ENCODE peak calls at places on chromosomes 5 and 9, in seven cellular contexts. E, S, F, K, W, D and R are unnamed samples.

GRCh38 chr9:132597073-132597775 is 14.8 kb downstream of the BARHL1 start:
- DNase-seq in F (peak; percentile 28), K (no peak), E (no peak), S (no peak), D (peak; percentile 19), W (no peak), R (no peak)

GRCh38 chr5:98698359-98698758 is 75.1 kb upstream of the RGMB start:
- DNase-seq in W (no peak), E (no peak), F (no peak), K (no peak), S (no peak), D (no peak), R (no peak)

GRCh38 chr5:159058928-159059636 is 40.6 kb downstream of the EBF1 start:
- DNase-seq in W (no peak), E (no peak), S (no peak), K (no peak), F (no peak), D (no peak), R (no peak)

GRCh38 chr5:80937591-80937990 is 22.6 kb upstream of the RASGRF2 start:
- DNase-seq in K (peak; percentile 20), S (no peak), D (no peak), W (no peak), F (no peak), E (no peak), R (no peak)

GRCh38 chr5:119631660-119632059 is 2.3 kb downstream of the FAM170A start:
- DNase-seq in F (no peak), D (no peak), E (no peak), S (no peak), W (no peak), K (no peak), R (no peak)

GRCh38 chr5:43305948-43306563 is 7.2 kb downstream of the HMGCS1 start:
- DNase-seq in F (peak; percentile 77), E (no peak), D (no peak), S (no peak), K (peak; percentile 68), W (no peak), R (no peak)

GRCh38 chr5:77015938-77016569 is 14.2 kb upstream of the AGGF1 start:
- DNase-seq in K (peak; percentile 49), F (peak; percentile 35), S (peak; percentile 29), D (no peak), E (no peak), W (no peak), R (no peak)

GRCh38 chr5:69331528-69332445 is 814 bp downstream of the CCDC125 start:
- DNase-seq in K (no peak), E (peak; percentile 74), F (peak; percentile 65), D (peak; percentile 37), S (no peak), W (no peak), R (no peak)

GRCh38 chr9:33988219-33988890 is 60.3 kb downstream of the UBAP2 start:
- DNase-seq in K (peak; percentile 68), W (no peak), D (no peak), F (no peak), S (no peak), E (no peak), R (no peak)

GRCh38 chr5:26326153-26326759 is 712.1 kb downstream of the CDH9 start:
- DNase-seq in F (no peak), K (no peak), S (no peak), E (no peak), D (no peak), W (no peak), R (no peak)

GRCh38 chr5:71899865-71900342 is 180.8 kb downstream of the CARTPT start:
- DNase-seq in D (no peak), E (peak; percentile 52), W (no peak), F (peak; percentile 46), S (no peak), K (no peak), R (no peak)

GRCh38 chr9:97237951-97238851 is 69.3 kb upstream of the CCDC180 start:
- DNase-seq in D (peak; percentile 89), E (peak; percentile 91), W (peak; percentile 56), K (peak; percentile 84), F (peak; percentile 63), S (peak; percentile 84), R (peak; percentile 95)

GRCh38 chr9:135592331-135592590 is 30.7 kb downstream of the PAEP start:
- DNase-seq in D (no peak), F (no peak), W (no peak), S (no peak), K (no peak), E (no peak), R (no peak)

GRCh38 chr5:180900178-180900577 is 1.2 kb downstream of the BTNL8 start:
- DNase-seq in S (no peak), W (no peak), D (no peak), E (no peak), K (no peak), F (no peak), R (no peak)

GRCh38 chr9:131432597-131433301 is 38.9 kb downstream of the PRRC2B start:
- DNase-seq in F (no peak), W (no peak), S (no peak), K (peak; percentile 38), E (peak; percentile 43), D (no peak), R (no peak)

GRCh38 chr5:103347729-103348128 is 89.2 kb downstream of the MACIR start:
- DNase-seq in S (no peak), K (peak; percentile 7), D (no peak), F (peak; percentile 72), W (no peak), E (no peak), R (no peak)

GRCh38 chr9:80191108-80191507 is 619.3 kb downstream of the TLE4 start:
- DNase-seq in S (no peak), F (no peak), K (no peak), D (no peak), W (no peak), E (no peak), R (no peak)

GRCh38 chr5:73066466-73066865 is 53.9 kb upstream of the TMEM171 start:
- DNase-seq in S (no peak), K (no peak), E (no peak), F (no peak), W (no peak), D (no peak), R (no peak)

GRCh38 chr5:177498013-177498847 is 826 bp upstream of the PDLIM7 start:
- DNase-seq in D (peak; percentile 26), W (no peak), K (no peak), F (no peak), S (no peak), E (peak; percentile 68), R (no peak)

GRCh38 chr9:100324594-100325200 is 28.0 kb downstream of the TEX10 start:
- DNase-seq in E (no peak), D (no peak), F (peak; percentile 49), W (no peak), K (peak; percentile 13), S (no peak), R (no peak)

GRCh38 chr5:147160923-147161663 is 73.7 kb upstream of the STK32A start:
- DNase-seq in D (no peak), W (no peak), E (no peak), K (no peak), F (no peak), S (no peak), R (no peak)

GRCh38 chr9:93673271-93673843 is 97.0 kb downstream of the PHF2 start:
- DNase-seq in E (peak; percentile 22), F (no peak), D (peak; percentile 4), S (peak; percentile 18), W (no peak), K (no peak), R (peak; percentile 15)

GRCh38 chr9:137320555-137321384 is 18.7 kb upstream of the NRARP start:
- DNase-seq in K (no peak), D (no peak), E (peak; percentile 80), W (no peak), S (peak; percentile 58), F (no peak), R (no peak)

GRCh38 chr5:14467886-14468285 is 113.7 kb upstream of the OTULINL start:
- DNase-seq in W (no peak), D (no peak), F (no peak), S (no peak), K (no peak), E (no peak), R (no peak)

GRCh38 chr5:72166070-72166979 is 59.0 kb downstream of the MAP1B start:
- DNase-seq in S (peak; percentile 49), D (peak; percentile 29), W (no peak), F (no peak), K (peak; percentile 64), E (peak; percentile 51), R (peak; percentile 35)

GRCh38 chr5:177433658-177434217 is 7.3 kb downstream of the GRK6 start:
- DNase-seq in S (no peak), E (no peak), K (no peak), F (no peak), D (no peak), W (no peak), R (no peak)

GRCh38 chr5:67475489-67475888 is 278.9 kb upstream of the CD180 start:
- DNase-seq in D (no peak), W (no peak), E (no peak), S (no peak), F (no peak), K (no peak), R (no peak)

GRCh38 chr5:52043137-52043536 is 659.9 kb downstream of the ISL1 start:
- DNase-seq in K (no peak), D (no peak), F (no peak), W (no peak), S (no peak), E (no peak), R (no peak)
- TF ChIP-seq CTCF in K (no peak), D (no peak), F (no peak), W (no peak), S (no peak), E (no peak), R (no peak)

GRCh38 chr9:121331992-121332685 is 37.9 kb downstream of the STOM start:
- DNase-seq in S (no peak), F (no peak), E (no peak), W (no peak), K (no peak), D (no peak), R (no peak)
- TF ChIP-seq CTCF in S (peak; percentile 40), F (peak; percentile 47), E (no peak), W (no peak), K (peak; percentile 9), D (no peak), R (peak; percentile 52)

DNA sequence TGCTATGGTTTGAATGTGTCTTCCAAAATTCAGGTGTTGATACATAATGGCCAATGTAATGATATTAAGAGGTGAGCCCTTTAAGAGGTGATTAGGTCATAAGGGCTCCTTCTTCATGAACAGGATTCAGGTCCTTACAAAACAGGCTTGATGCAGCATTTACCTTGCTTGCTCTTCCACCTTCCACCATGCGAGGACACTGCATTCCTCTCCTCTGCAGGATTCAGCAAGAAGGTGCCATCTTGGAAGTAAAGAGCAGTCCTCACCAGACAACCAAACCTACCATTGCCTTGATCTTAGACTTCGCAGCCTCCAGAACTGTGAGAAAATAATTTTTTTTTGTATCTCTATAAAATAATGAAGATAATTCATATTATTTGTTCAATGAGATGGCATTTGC is 314.0 kb upstream of the SMARCA2 start:
- DNase-seq in D (no peak), F (no peak), W (no peak), E (no peak), S (peak; percentile 29), K (no peak), R (no peak)
- TF ChIP-seq CTCF in D (no peak), F (no peak), W (no peak), E (no peak), S (no peak), K (no peak), R (peak; percentile 25)

DNA sequence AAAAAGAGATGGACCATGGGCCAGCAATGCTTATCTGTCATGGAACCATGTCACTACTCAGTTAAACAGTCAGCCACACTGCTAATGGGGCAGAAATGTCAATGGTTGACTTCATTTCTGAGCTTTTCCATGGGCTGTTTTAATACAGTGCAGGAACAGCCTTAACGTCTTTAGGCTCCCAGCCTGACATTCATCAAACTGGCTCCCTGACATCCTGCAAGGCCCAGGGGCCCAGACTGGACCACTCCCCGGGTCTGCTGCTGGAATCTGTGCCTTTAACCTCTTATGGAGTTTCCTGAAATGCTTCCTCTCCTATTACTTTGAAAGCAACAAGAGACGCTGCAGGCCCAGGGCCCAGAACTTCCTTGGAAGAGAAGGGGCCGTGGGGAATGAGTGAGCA is 216.8 kb upstream of the PANK3 start:
- DNase-seq in K (no peak), S (no peak), W (no peak), E (no peak), F (no peak), D (no peak), R (no peak)
- TF ChIP-seq CTCF in K (no peak), S (no peak), W (no peak), E (no peak), F (no peak), D (no peak), R (no peak)